ENCODE peak calls at places on chromosomes 2 and 18, in eight cellular contexts. M is gastrocnemius medialis; K is body of pancreas; E is upper lobe of left lung; S is IMR-90; B is A549; Y is GM12878; G is CD8-positive, alpha-beta T cell. V is an unnamed sample. For H3K4me1, the result is how much of the 10 kb centered on the place peaks cover.

GRCh38 chr18:60007641-60008040 is 107.8 kb downstream of the PMAIP1 start:
- ATAC-seq in B (no peak), M (no peak), G (no peak), K (no peak), Y (no peak), E (no peak), S (no peak), V (no peak)

GRCh38 chr18:46224181-46224775 is 120.1 kb downstream of the HAUS1 start:
- ATAC-seq in M (no peak), K (no peak), S (no peak), B (no peak), E (no peak), Y (no peak), G (no peak), V (no peak)

GRCh38 chr2:12767541-12767940 is 50.8 kb downstream of the TRIB2 start:
- ATAC-seq in G (no peak), Y (no peak), K (no peak), S (no peak), B (no peak), E (no peak), M (no peak), V (no peak)

GRCh38 chr2:122660786-122661634 is 905.6 kb downstream of the TSN start:
- ATAC-seq in K (no peak), E (peak), B (no peak), Y (peak), M (no peak), G (no peak), S (no peak), V (no peak)

GRCh38 chr2:7672027-7672684 is 754.9 kb downstream of the RNF144A start:
- ATAC-seq in S (no peak), K (peak), Y (no peak), B (peak), M (no peak), E (peak), G (peak), V (no peak)

GRCh38 chr2:12448846-12449480 is 267.8 kb upstream of the TRIB2 start:
- ATAC-seq in E (no peak), Y (no peak), M (no peak), S (peak), K (no peak), B (no peak), G (no peak), V (no peak)

GRCh38 chr18:2992995-2993877 is 19.7 kb downstream of the LPIN2 start:
- ATAC-seq in E (no peak), M (no peak), G (no peak), Y (no peak), S (no peak), B (no peak), K (no peak), V (no peak)

GRCh38 chr2:43751476-43751875 is 22.4 kb upstream of the DYNC2LI1 start:
- ATAC-seq in G (no peak), K (no peak), S (no peak), Y (no peak), B (no peak), M (no peak), E (no peak), V (no peak)

GRCh38 chr2:21011876-21012556 is 31.9 kb downstream of the APOB start:
- ATAC-seq in G (no peak), K (no peak), Y (no peak), M (no peak), E (no peak), S (no peak), B (no peak), V (no peak)

GRCh38 chr2:85551698-85552678 is 9.3 kb downstream of the GGCX start:
- ATAC-seq in B (peak), S (peak), G (peak), M (peak), K (peak), Y (peak), E (peak), V (peak)

GRCh38 chr2:227395556-227395955 is 7.8 kb upstream of the SCYGR1 start:
- ATAC-seq in E (no peak), G (no peak), Y (peak), B (no peak), K (no peak), S (no peak), M (no peak), V (no peak)

GRCh38 chr2:209425082-209426071 is 1.5 kb downstream of the MAP2 start:
- ATAC-seq in G (no peak), Y (peak), S (no peak), M (no peak), E (peak), B (peak), K (peak), V (no peak)

GRCh38 chr2:234426616-234427015 is 70.3 kb downstream of the ARL4C start:
- ATAC-seq in G (no peak), M (no peak), S (no peak), Y (peak), B (no peak), E (no peak), K (no peak), V (no peak)

GRCh38 chr2:142037744-142038143 is 93.1 kb downstream of the LRP1B start:
- ATAC-seq in K (no peak), M (no peak), S (no peak), E (no peak), Y (no peak), B (peak), G (no peak), V (no peak)

GRCh38 chr2:64354857-64355680 is 98.9 kb upstream of the LGALSL start:
- ATAC-seq in M (no peak), B (peak), E (no peak), S (no peak), G (no peak), K (no peak), Y (no peak), V (no peak)

GRCh38 chr2:212900715-212901114 is 250.7 kb downstream of the IKZF2 start:
- ATAC-seq in M (no peak), K (no peak), B (no peak), E (no peak), S (no peak), G (no peak), Y (no peak), V (no peak)

GRCh38 chr18:43651067-43651466 is 373.8 kb upstream of the SYT4 start:
- ATAC-seq in K (no peak), S (no peak), B (no peak), M (no peak), Y (no peak), E (no peak), G (no peak), V (no peak)

GRCh38 chr18:63292844-63293683 is 26.5 kb downstream of the BCL2 start:
- ATAC-seq in B (no peak), Y (peak), G (peak), K (no peak), S (no peak), E (no peak), M (peak), V (no peak)

GRCh38 chr18:69636529-69637301 is 236.0 kb downstream of the DOK6 start:
- ATAC-seq in E (no peak), S (no peak), K (no peak), M (no peak), Y (peak), B (peak), G (peak), V (no peak)

GRCh38 chr2:160674076-160674630 is 180.5 kb upstream of the RBMS1 start:
- ATAC-seq in Y (no peak), E (no peak), G (no peak), B (no peak), S (no peak), K (no peak), M (no peak), V (no peak)

GRCh38 chr2:227826563-227826962 is 12.9 kb downstream of the CCL20 start:
- ATAC-seq in B (no peak), G (peak), S (no peak), M (no peak), K (no peak), Y (peak), E (no peak), V (no peak)

GRCh38 chr18:57728941-57729511 is 74.1 kb downstream of the ATP8B1 start:
- ATAC-seq in B (peak), M (no peak), E (peak), G (no peak), S (peak), K (peak), Y (no peak), V (no peak)

GRCh38 chr2:85871494-85872164 is 17.2 kb downstream of the ST3GAL5 start:
- ATAC-seq in S (no peak), M (no peak), G (no peak), K (peak), E (no peak), Y (no peak), B (no peak), V (no peak)

GRCh38 chr2:161136194-161136593 is 24.0 kb upstream of the TANK start:
- ATAC-seq in S (no peak), M (no peak), B (no peak), G (no peak), Y (no peak), E (no peak), K (no peak), V (no peak)

GRCh38 chr2:85396531-85397470 is 13.4 kb downstream of the CAPG start:
- ATAC-seq in B (no peak), S (peak), M (no peak), E (no peak), K (peak), G (no peak), Y (no peak), V (peak)

GRCh38 chr2:227774895-227775842 is 29.5 kb downstream of the SCYGR8 start:
- ATAC-seq in M (no peak), E (no peak), S (no peak), G (no peak), B (no peak), Y (no peak), K (no peak), V (no peak)

GRCh38 chr18:51235011-51235789 is 37.7 kb upstream of the MEX3C start:
- ATAC-seq in Y (peak), S (no peak), M (no peak), K (no peak), G (no peak), B (peak), E (peak), V (no peak)

GRCh38 chr2:25021963-25022362 is 19.9 kb upstream of the EFR3B start:
- ATAC-seq in S (no peak), Y (no peak), K (no peak), M (no peak), G (no peak), B (no peak), E (no peak), V (no peak)

GRCh38 chr18:73774836-73775509 is 372.7 kb downstream of the FBXO15 start:
- ATAC-seq in S (no peak), K (peak), G (no peak), M (no peak), E (no peak), Y (no peak), B (peak), V (no peak)

GRCh38 chr2:134262666-134263065 is 8.8 kb downstream of the MGAT5 start:
- ATAC-seq in B (no peak), Y (peak), S (no peak), M (no peak), G (no peak), E (no peak), K (no peak), V (no peak)

GRCh38 chr2:64846175-64846574 is 143.0 kb upstream of the SLC1A4 start:
- ATAC-seq in M (no peak), Y (no peak), S (peak), K (no peak), B (no peak), E (peak), G (no peak), V (no peak)

GRCh38 chr2:15205562-15205961 is 355.6 kb downstream of the NBAS start:
- ATAC-seq in B (no peak), E (no peak), Y (no peak), G (no peak), S (no peak), M (no peak), K (no peak), V (no peak)

GRCh38 chr2:101710036-101710689 is 12.7 kb downstream of the MAP4K4 start:
- ATAC-seq in B (peak), G (no peak), E (no peak), S (peak), Y (no peak), K (no peak), M (no peak), V (no peak)

GRCh38 chr2:101704816-101705565 is 7.5 kb downstream of the MAP4K4 start:
- ATAC-seq in E (peak), Y (peak), K (no peak), M (no peak), B (no peak), S (peak), G (no peak), V (no peak)

GRCh38 chr2:101706121-101706818 is 8.8 kb downstream of the MAP4K4 start:
- ATAC-seq in B (no peak), E (no peak), M (no peak), Y (no peak), G (no peak), K (no peak), S (no peak), V (no peak)

GRCh38 chr2:101704046-101704466 is 6.5 kb downstream of the MAP4K4 start:
- ATAC-seq in E (peak), B (no peak), M (peak), K (no peak), S (peak), G (peak), Y (peak), V (peak)

DNA sequence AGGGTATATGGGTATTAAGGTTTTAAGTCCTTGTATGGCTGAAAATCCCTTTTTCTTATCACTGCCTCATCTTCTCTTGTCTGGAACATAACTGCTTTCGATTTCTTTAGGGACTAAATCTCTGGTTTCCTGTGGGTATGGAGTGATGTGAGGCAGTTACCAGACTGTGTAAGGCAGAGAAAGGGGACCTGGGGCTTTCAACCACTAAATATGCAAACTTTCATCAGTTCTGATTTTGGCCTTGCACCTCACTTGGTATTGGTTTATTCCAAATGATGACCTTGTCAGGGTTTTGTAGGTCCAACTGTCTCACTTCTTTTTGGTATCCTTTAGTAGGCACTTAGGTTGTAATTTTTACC is 9.3 kb downstream of the MAP4K4 start:
- ATAC-seq in K (no peak), E (no peak), M (no peak), G (peak), S (no peak), Y (peak), B (no peak), V (no peak)
- H3K4me1 ChIP-seq in K (under half), E (under half), M (half or more), G (half or more), S (under half), Y (under half), B (under half), V (under half)

DNA sequence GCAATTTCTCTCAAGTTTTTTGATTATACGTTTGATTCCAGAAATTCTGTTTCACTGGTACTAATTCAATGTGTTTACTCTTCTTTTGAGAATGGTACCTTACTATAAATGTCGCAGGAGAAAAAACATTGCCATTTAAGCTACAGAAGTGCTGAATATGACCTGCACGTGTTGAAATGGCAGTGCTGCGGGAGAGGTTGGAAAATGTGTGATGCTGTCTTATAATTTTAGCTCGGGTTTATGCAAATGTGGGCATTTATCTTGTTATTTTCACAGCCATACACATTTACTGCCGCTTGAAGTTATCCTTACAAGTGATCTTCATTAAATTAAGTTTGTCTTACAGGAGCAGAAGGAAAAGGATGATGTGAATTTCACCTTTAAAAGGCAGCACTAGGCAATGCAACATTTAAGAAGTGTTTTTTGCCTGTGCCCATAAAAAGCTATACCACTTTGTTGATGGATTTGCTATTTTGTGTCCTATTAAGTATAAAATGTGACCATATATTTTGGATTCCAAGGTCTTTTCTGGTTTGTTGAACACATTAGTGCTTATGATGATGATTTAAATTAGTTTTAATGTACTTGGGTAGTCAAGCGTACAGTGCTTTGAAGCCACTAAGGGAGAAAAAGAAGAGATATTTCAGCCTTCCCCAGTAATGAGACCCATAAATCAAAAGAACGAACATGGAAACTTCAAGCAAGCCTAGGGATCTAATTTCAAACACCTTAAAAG is 112.1 kb downstream of the LTBP1 start:
- ATAC-seq in E (no peak), M (no peak), K (no peak), S (no peak), Y (no peak), B (no peak), G (no peak), V (no peak)
- H3K27ac ChIP-seq in E (no peak), M (peak), K (no peak), S (no peak), Y (no peak), B (no peak), G (no peak), V (peak)

GRCh38 chr2:102599486-102599885 is 19.9 kb upstream of the SLC9A2 start:
- ATAC-seq in E (no peak), Y (no peak), M (peak), G (no peak), K (no peak), B (no peak), S (no peak), V (no peak)

GRCh38 chr2:102601730-102602129 is 17.6 kb upstream of the SLC9A2 start:
- ATAC-seq in B (no peak), G (no peak), K (no peak), S (no peak), M (no peak), E (no peak), Y (no peak), V (no peak)

GRCh38 chr2:102592601-102593000 is 26.8 kb upstream of the SLC9A2 start:
- ATAC-seq in Y (no peak), G (no peak), B (no peak), E (no peak), S (no peak), K (no peak), M (no peak), V (no peak)

GRCh38 chr2:102593516-102593915 is 25.8 kb upstream of the SLC9A2 start:
- ATAC-seq in M (no peak), K (no peak), G (no peak), S (no peak), E (no peak), Y (no peak), B (no peak), V (no peak)

GRCh38 chr2:102597788-102598187 is 21.6 kb upstream of the SLC9A2 start:
- ATAC-seq in B (peak), Y (peak), S (no peak), E (no peak), M (no peak), G (no peak), K (no peak), V (no peak)
- TF ChIP-seq CTCF in B (no peak), Y (peak), S (no peak), E (no peak), M (no peak), G (no peak), K (no peak), V (no peak)

GRCh38 chr2:111703759-111704158 is 180.2 kb downstream of the ANAPC1 start:
- ATAC-seq in S (no peak), G (no peak), E (no peak), M (peak), K (no peak), Y (no peak), B (no peak), V (no peak)

GRCh38 chr2:111705711-111706323 is 178.2 kb downstream of the ANAPC1 start:
- ATAC-seq in G (peak), E (peak), M (peak), Y (peak), S (peak), K (peak), B (no peak), V (peak)

GRCh38 chr2:111705206-111705605 is 178.8 kb downstream of the ANAPC1 start:
- ATAC-seq in B (no peak), M (no peak), K (no peak), Y (peak), S (no peak), E (no peak), G (no peak), V (no peak)

GRCh38 chr2:111702809-111703196 is 181.2 kb downstream of the ANAPC1 start:
- ATAC-seq in B (no peak), S (no peak), G (no peak), E (no peak), Y (no peak), K (no peak), M (no peak), V (no peak)

DNA sequence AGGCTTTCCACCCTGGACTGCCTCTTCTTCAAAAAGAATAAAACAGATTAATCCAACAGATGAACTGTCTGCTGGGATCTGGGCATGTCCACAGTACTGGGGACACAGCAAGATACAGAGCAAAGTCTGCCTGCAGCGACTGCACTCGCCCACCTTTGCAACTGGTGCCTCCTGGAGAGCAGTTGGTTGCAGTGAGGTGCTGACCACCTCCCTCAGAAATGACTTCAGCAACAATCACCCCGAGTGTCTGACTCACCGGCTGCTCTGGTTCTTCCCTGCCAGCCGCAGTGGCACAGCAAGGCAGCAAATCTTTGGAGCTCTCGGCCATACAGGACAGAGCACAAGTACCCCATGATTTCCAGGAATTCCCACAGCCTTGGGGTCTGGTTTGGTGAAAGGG is 179.7 kb downstream of the ANAPC1 start:
- ATAC-seq in K (no peak), S (peak), B (peak), G (no peak), M (no peak), Y (no peak), E (no peak), V (no peak)
- H3K4me1 ChIP-seq in K (under half), S (under half), B (half or more), G (under half), M (under half), Y (under half), E (under half), V (under half)

V was measured in gastroesophageal sphincter.